ENCODE peak calls at places on chromosomes 3 and 15, in five cellular contexts. D, U, E, W and Q are unnamed samples.
A peak's percentile ranks its signal among the peaks of the same experiment; 100 is the strongest.

GRCh38 chr3:130276203-130276803 is 69.2 kb upstream of the COL6A5 start:
- DNase-seq in U (no peak), W (peak; percentile 74), D (peak; percentile 41), E (peak; percentile 63), Q (peak; percentile 75)

GRCh38 chr3:112333002-112333385 is at the start of gene CD200:
- DNase-seq in E (peak; percentile 12), U (no peak), W (peak; percentile 50), D (no peak), Q (no peak)

GRCh38 chr15:67400890-67401289 is 120.0 kb upstream of the C15orf61 start:
- DNase-seq in D (no peak), E (no peak), U (no peak), W (no peak), Q (no peak)

GRCh38 chr3:111069974-111070751 is 1.5 kb upstream of the NECTIN3 start:
- DNase-seq in W (peak; percentile 31), U (no peak), E (no peak), D (no peak), Q (no peak)

GRCh38 chr3:186909078-186909853 is 21.1 kb upstream of the ST6GAL1 start:
- DNase-seq in E (no peak), W (no peak), D (no peak), U (no peak), Q (no peak)

GRCh38 chr3:24687646-24688045 is 193.0 kb upstream of the THRB start:
- DNase-seq in E (no peak), D (no peak), U (no peak), W (no peak), Q (peak; percentile 18)

GRCh38 chr15:99124641-99125040 is 19.8 kb downstream of the SYNM start:
- DNase-seq in D (no peak), W (no peak), U (no peak), E (no peak), Q (no peak)

GRCh38 chr15:44082558-44083151 is 112.4 kb downstream of the FRMD5 start:
- DNase-seq in E (no peak), U (no peak), D (no peak), W (peak; percentile 62), Q (peak; percentile 63)

GRCh38 chr3:117630885-117631284 is 921.3 kb downstream of the TUSC7 start:
- DNase-seq in D (no peak), U (no peak), W (no peak), E (peak; percentile 32), Q (peak; percentile 34)

GRCh38 chr15:68699881-68700394 is 120.8 kb downstream of the ANP32A start:
- DNase-seq in W (no peak), U (no peak), D (no peak), E (no peak), Q (no peak)

GRCh38 chr15:32657198-32657886 is 15.8 kb downstream of the SCG5 start:
- DNase-seq in D (no peak), W (no peak), U (no peak), E (no peak), Q (no peak)
- TF ChIP-seq CTCF in D (peak; percentile 31), W (no peak), U (no peak), E (peak; percentile 44), Q (peak; percentile 21)

GRCh38 chr15:92683511-92683834 is 27.9 kb upstream of the FAM174B start:
- DNase-seq in E (peak; percentile 69), D (peak; percentile 15), U (no peak), W (peak; percentile 44), Q (no peak)
- TF ChIP-seq CTCF in E (peak; percentile 87), D (peak; percentile 79), U (peak; percentile 8), W (peak; percentile 29), Q (peak; percentile 20)

DNA sequence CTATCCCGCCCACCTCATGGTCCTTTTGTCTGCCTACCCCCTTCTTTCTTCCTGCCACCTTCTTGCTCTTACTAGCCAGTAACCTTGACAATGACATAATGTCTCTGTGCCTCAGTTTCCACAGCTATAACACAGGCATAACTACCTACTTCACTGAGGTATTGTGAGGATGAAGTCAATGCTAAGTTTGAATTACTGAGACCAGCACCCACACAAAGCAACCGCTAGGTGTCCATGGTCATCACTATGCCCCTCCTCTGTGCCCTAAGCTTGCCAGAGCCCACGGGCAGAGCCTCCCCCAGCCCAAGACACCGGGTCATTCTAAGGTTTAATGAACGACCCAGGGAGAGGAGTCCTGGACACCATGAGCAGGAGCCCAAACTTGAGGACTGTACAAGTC is 101.6 kb downstream of the OXNAD1 start:
- DNase-seq in E (no peak), W (no peak), D (no peak), U (no peak), Q (no peak)
- TF ChIP-seq CTCF in E (no peak), W (no peak), D (no peak), U (no peak), Q (no peak)

DNA sequence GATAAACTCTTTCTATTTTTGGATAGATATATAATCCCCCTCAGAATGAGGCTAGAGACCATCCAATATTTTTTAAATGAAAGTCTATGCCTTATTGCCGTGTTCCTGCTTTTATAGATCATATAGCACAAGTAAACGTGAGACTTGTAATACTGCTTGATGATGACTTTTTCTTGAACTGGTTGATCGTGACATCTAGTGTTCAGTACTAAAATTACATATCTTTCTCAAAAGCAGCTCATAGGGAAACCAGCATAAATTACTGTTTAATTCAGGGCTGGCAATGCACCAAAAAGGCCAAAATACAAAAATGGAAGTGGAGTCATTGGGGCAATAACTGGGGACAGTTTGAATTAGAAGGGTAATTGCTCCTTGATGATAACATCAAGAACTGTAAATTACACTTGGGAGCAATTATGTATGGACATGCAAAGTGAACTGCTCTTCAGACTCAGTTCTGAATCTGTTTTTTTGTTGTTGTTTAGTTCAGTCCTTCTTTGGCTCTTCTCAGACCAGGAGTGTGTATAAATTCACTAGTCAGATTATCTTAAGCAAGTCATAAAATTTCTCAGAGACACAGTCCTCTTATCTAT is 325.3 kb downstream of the THSD4 start:
- DNase-seq in W (peak; percentile 89), E (peak; percentile 70), D (peak; percentile 82), U (no peak), Q (peak; percentile 88)
- TF ChIP-seq CTCF in W (peak; percentile 37), E (peak; percentile 38), D (peak; percentile 60), U (peak; percentile 41), Q (peak; percentile 53)

DNA sequence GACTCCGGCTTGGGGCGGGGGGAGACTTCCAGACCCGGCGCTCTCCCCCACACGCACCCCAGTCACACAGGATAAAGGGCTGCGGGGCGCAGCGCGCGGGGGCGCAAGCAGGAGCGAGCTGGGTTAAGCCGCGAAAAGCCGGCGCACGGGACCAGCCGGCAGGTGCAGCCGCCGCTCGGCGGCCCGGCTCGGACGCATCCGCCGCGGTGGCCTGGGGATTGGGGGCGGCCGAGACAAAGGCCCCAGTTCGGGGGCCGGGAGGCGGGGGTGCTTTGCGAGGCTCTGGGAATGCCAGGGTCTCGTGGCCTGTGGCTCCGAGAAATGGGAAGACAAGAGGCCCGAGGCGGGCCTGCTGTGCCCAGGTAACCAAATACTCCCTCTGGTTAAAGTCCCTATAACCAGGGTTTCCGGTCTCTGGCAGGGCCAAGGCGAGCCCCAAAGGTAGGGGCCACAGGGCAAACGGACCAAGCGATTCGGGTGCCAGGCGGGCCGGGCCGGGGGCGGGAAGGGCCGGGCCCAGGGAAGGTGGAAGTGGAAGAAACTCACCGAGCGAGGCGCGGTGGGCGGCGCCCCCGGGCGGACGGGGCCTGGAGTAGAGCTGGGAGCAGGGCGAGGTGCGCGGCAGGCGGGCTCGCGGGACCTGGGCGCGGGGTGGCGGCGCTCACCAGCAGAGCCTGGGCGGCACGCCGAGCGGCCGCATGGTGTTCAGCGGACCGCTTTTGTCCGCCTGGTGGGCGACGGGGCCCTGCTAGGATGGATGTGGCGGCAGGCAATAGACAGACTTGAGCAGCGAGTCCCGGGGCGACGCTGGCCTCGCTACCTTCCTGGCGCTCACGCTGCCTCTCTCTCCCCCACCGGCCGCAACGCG is at the start of gene GATA2:
- DNase-seq in U (peak; percentile 74), E (no peak), W (no peak), D (no peak), Q (no peak)
- TF ChIP-seq CTCF in U (no peak), E (no peak), W (no peak), D (no peak), Q (no peak)

DNA sequence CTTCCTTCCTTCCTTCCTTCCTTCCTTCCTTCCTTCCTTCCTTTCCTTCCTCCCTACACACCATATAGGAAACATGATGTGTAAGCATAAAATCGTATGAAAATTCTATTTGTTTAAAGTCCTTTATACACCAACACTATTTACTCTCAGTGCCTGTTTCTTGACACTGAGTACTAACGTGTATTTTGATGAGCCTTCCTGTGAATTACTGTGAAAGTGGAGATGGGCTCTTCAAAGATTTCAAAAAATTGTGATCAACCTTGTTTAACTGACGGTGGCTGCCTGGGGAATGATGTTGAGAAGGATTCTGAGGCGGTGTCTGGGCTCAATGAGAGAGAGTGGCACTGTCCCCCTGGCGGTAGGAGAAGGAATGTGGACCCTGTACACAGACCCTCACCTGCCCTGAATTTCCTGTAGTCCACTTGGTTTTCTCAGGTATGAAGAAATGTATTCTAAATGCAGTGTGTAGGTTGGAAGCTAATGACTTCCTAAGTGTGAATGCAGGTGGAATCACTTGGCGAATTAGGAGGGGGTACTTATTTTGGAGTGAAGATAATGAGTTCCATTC is 237.9 kb downstream of the GAP43 start:
- DNase-seq in D (no peak), U (no peak), W (no peak), E (no peak), Q (no peak)
- TF ChIP-seq CTCF in D (peak; percentile 31), U (no peak), W (no peak), E (no peak), Q (peak; percentile 15)

GRCh38 chr3:11197471-11197870 is 43.2 kb downstream of the HRH1 start:
- DNase-seq in W (peak; percentile 71), U (no peak), E (no peak), D (no peak), Q (peak; percentile 59)

GRCh38 chr3:11198495-11198894 is 44.2 kb downstream of the HRH1 start:
- DNase-seq in E (no peak), D (no peak), W (no peak), U (no peak), Q (no peak)

GRCh38 chr3:11198070-11198469 is 43.8 kb downstream of the HRH1 start:
- DNase-seq in D (no peak), U (no peak), W (no peak), E (no peak), Q (no peak)

GRCh38 chr3:11195721-11196332 is 41.5 kb downstream of the HRH1 start:
- DNase-seq in W (peak; percentile 68), D (no peak), U (no peak), E (no peak), Q (peak; percentile 81)

GRCh38 chr3:11195201-11195600 is 40.9 kb downstream of the HRH1 start:
- DNase-seq in W (peak; percentile 38), E (no peak), U (no peak), D (no peak), Q (peak; percentile 42)
- TF ChIP-seq CTCF in W (no peak), E (no peak), U (no peak), D (no peak), Q (no peak)